ENCODE peak calls at places on chromosomes 4 and X, in ten cellular contexts. C, S, U, I, D, H, G, Z, K and B are unnamed samples.
A peak's percentile ranks its signal among the peaks of the same experiment; 100 is the strongest.

GRCh38 chr4:153643406-153644016 is 40.6 kb upstream of the TLR2 start:
- DNase-seq in D (no peak), C (no peak), S (no peak), U (no peak), I (peak; percentile 34), K (no peak), H (no peak), Z (no peak), G (no peak), B (no peak)

GRCh38 chr4:17932041-17932440 is 89.5 kb downstream of the LCORL start:
- DNase-seq in C (no peak), S (no peak), D (no peak), G (no peak), Z (peak; percentile 4), K (no peak), I (no peak), U (no peak), H (no peak), B (no peak)

GRCh38 chr4:182577411-182577810 is 334.2 kb downstream of the TENM3 start:
- DNase-seq in Z (no peak), D (no peak), H (no peak), G (no peak), S (no peak), U (no peak), C (no peak), I (no peak), K (no peak), B (no peak)

GRCh38 chr4:77120888-77121508 is 36.0 kb upstream of the CCNG2 start:
- DNase-seq in Z (no peak), D (no peak), C (no peak), U (no peak), I (no peak), S (no peak), G (no peak), H (no peak), K (no peak), B (no peak)

GRCh38 chr4:13765535-13765934 is 138.0 kb upstream of the BOD1L1 start:
- DNase-seq in K (no peak), U (no peak), H (no peak), G (no peak), C (no peak), Z (no peak), D (no peak), I (no peak), S (no peak), B (no peak)

GRCh38 chrX:107678957-107679740 is 50.8 kb downstream of the PRPS1 start:
- DNase-seq in D (peak; percentile 83), G (peak; percentile 87), K (peak; percentile 67), Z (no peak), U (peak; percentile 72), H (peak; percentile 78), I (no peak), S (peak; percentile 83), C (peak; percentile 93), B (peak; percentile 76)

GRCh38 chr4:184250795-184251679 is 33.4 kb upstream of the ENPP6 start:
- DNase-seq in D (no peak), Z (no peak), C (no peak), U (no peak), H (no peak), G (no peak), I (peak; percentile 71), S (no peak), K (no peak), B (no peak)

GRCh38 chrX:123673813-123674212 is 59.0 kb downstream of the THOC2 start:
- DNase-seq in Z (no peak), K (no peak), H (no peak), D (no peak), I (no peak), S (no peak), G (no peak), C (no peak), U (no peak), B (no peak)

GRCh38 chr4:78693777-78694456 is 82.2 kb upstream of the BMP2K start:
- DNase-seq in U (no peak), H (no peak), S (no peak), Z (no peak), C (peak; percentile 5), G (no peak), K (no peak), I (no peak), D (peak; percentile 31), B (no peak)

GRCh38 chr4:135065366-135065765 is 863.8 kb upstream of the PABPC4L start:
- DNase-seq in K (no peak), G (no peak), D (no peak), U (no peak), Z (no peak), H (no peak), S (no peak), C (no peak), I (no peak), B (no peak)

GRCh38 chrX:24954732-24955131 is 61.0 kb downstream of the ARX start:
- DNase-seq in K (no peak), Z (no peak), D (no peak), H (no peak), G (no peak), S (no peak), C (no peak), I (no peak), U (no peak), B (no peak)

GRCh38 chrX:150887906-150888465 is 10.5 kb downstream of the CD99L2 start:
- DNase-seq in D (no peak), S (no peak), Z (no peak), H (no peak), G (no peak), I (no peak), U (no peak), C (no peak), K (no peak), B (no peak)

GRCh38 chr4:128163177-128164117 is 102.3 kb downstream of the LARP1B start:
- DNase-seq in Z (no peak), H (no peak), U (no peak), I (no peak), G (no peak), C (no peak), D (no peak), K (no peak), S (no peak), B (no peak)

GRCh38 chrX:78997870-78998558 is 52.8 kb downstream of the P2RY10 start:
- DNase-seq in Z (no peak), U (no peak), I (no peak), G (no peak), C (no peak), K (no peak), S (no peak), H (peak; percentile 28), D (no peak), B (no peak)

GRCh38 chrX:48945517-48946348 is 11.7 kb downstream of the OTUD5 start:
- DNase-seq in U (peak; percentile 62), Z (no peak), H (peak; percentile 63), D (peak; percentile 27), K (peak; percentile 58), C (no peak), G (peak; percentile 31), S (peak; percentile 29), I (peak; percentile 67), B (peak; percentile 66)

GRCh38 chrX:17519349-17519748 is 144.3 kb downstream of the NHS start:
- DNase-seq in Z (no peak), U (peak; percentile 78), S (peak; percentile 44), G (peak; percentile 78), C (peak; percentile 58), D (peak; percentile 67), H (peak; percentile 55), I (no peak), K (no peak), B (no peak)

DNA sequence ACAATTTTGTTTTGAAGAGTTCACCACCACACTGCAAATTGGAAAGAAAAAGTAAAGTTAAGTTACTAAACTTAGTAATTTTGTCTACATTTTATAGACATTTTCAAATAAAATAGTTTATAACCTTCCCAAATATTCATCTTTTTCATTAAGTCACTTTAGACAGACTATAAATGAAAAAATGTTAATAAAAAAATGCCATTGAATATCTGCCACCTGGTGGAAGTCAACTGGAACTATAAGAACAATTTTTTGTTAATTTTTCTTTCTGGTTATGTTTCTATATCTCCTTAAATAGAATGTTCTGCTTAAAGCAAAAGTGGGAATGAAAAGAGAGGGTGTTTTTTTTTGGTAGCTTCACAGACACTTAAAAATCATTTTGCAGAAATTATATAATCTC is 534.4 kb upstream of the PCDH10 start:
- DNase-seq in H (no peak), S (no peak), C (no peak), U (no peak), K (no peak), Z (no peak), D (no peak), G (no peak), I (no peak), B (no peak)
- TF ChIP-seq CTCF in H (no peak), S (no peak), C (no peak), U (no peak), K (peak; percentile 9), Z (no peak), D (no peak), G (no peak), I (peak; percentile 38), B (peak; percentile 31)

GRCh38 chr4:912548-913279 is 19.4 kb downstream of the GAK start:
- DNase-seq in I (no peak), D (peak; percentile 7), G (peak; percentile 57), Z (no peak), H (no peak), S (no peak), C (no peak), U (peak; percentile 25), K (no peak), B (peak; percentile 52)
- H3K36me3 ChIP-seq in I (no peaks in the 10 kb centered on the region), D (peaks cover 3% of the 10 kb centered on the region), G (no peaks in the 10 kb centered on the region), Z (no peaks in the 10 kb centered on the region), H (peaks cover 4% of the 10 kb centered on the region), S (no peaks in the 10 kb centered on the region), C (peaks cover 10% of the 10 kb centered on the region), U (no peaks in the 10 kb centered on the region), K (peaks cover 57% of the 10 kb centered on the region), B (peaks cover 38% of the 10 kb centered on the region)

DNA sequence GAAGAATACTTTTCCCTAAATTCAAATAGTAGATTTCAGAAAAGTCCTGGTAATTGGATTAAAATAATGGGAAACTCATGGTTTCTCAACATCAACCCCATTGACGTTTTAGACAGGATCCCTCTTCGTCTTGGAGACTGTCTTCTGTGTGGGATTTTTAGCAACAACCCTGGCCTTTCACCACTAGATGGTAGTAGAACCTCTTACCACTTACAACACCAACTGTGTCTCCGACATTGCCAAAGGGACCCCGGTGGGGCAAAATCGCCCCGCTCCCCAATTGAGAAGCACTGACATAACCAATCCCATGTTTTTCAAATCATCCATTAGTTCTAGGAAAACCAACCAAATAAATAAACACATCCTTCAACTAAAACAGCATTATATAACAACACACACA is 16.9 kb upstream of the ANOS1 start:
- DNase-seq in K (no peak), H (no peak), C (no peak), U (no peak), Z (no peak), D (no peak), G (no peak), I (peak; percentile 61), S (no peak), B (no peak)
- TF ChIP-seq CTCF in K (peak; percentile 31), H (peak; percentile 57), C (peak; percentile 41), U (no peak), Z (peak; percentile 69), D (peak; percentile 54), G (peak; percentile 19), I (peak; percentile 57), S (peak; percentile 52), B (peak; percentile 52)

DNA sequence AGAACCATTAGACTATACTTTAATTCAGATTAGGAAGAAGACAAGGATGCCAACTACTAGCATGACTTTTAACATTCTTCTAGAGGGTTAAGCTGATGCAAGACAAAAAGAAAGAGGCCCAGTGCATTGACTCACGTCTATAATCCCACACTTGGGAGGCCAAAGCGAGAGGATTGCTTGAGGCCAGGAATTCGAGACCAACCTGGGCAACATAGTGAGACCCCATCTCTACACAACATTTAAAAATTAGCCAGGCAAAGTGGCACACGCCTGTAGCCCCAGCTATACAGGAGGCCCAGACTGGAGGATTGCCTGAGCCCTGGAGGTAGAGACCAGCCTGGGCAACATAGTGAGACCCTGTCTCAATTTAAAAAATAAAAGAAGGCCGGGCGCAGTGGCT is 40.2 kb upstream of the HPRT1 start:
- DNase-seq in S (no peak), I (no peak), G (no peak), C (no peak), U (no peak), H (no peak), D (no peak), K (no peak), Z (no peak), B (no peak)
- H3K36me3 ChIP-seq in S (no peaks in the 10 kb centered on the region), I (peaks cover 51% of the 10 kb centered on the region), G (no peaks in the 10 kb centered on the region), C (no peaks in the 10 kb centered on the region), U (no peaks in the 10 kb centered on the region), H (no peaks in the 10 kb centered on the region), D (no peaks in the 10 kb centered on the region), K (peaks cover 27% of the 10 kb centered on the region), Z (no peaks in the 10 kb centered on the region), B (peaks cover 38% of the 10 kb centered on the region)